ENCODE peak calls at places on chromosomes 4 and X, in five cellular contexts. D, X, J, F and K are unnamed samples.

GRCh38 chr4:83546796-83547195 is 10.9 kb downstream of the GPAT3 start:
- DNase-seq in D (no peak), X (no peak), J (no peak), F (no peak), K (no peak)

GRCh38 chrX:67104982-67105757 is 438.7 kb upstream of the AR start:
- DNase-seq in D (no peak), X (no peak), J (no peak), F (no peak), K (peak; percentile 20)

GRCh38 chr4:147547314-147548056 is 66.6 kb downstream of the EDNRA start:
- DNase-seq in D (no peak), X (no peak), J (no peak), F (no peak), K (no peak)

GRCh38 chr4:140243345-140243753 is 89.4 kb upstream of the MAML3 start:
- DNase-seq in D (peak; percentile 41), X (peak; percentile 66), J (no peak), F (no peak), K (peak; percentile 31)

GRCh38 chr4:94419956-94420355 is 31.8 kb upstream of the PDLIM5 start:
- DNase-seq in D (no peak), X (no peak), J (no peak), F (no peak), K (no peak)

GRCh38 chr4:20253799-20254409 is 2.2 kb downstream of the SLIT2 start:
- DNase-seq in D (no peak), X (peak; percentile 31), J (no peak), F (peak; percentile 40), K (peak; percentile 52)

GRCh38 chr4:41524446-41524845 is 13.5 kb upstream of the LIMCH1 start:
- DNase-seq in D (no peak), X (no peak), J (no peak), F (no peak), K (no peak)

GRCh38 chrX:24987731-24988130 is 28.0 kb downstream of the ARX start:
- DNase-seq in D (no peak), X (no peak), J (no peak), F (no peak), K (no peak)

GRCh38 chr4:144699565-144699964 is 53.6 kb downstream of the HHIP start:
- DNase-seq in D (no peak), X (no peak), J (peak; percentile 20), F (no peak), K (no peak)

GRCh38 chr4:82493721-82494425 is 63.5 kb downstream of the ENOPH1 start:
- DNase-seq in D (no peak), X (no peak), J (no peak), F (no peak), K (no peak)

GRCh38 chr4:112031712-112032328 is 113.4 kb upstream of the FAM241A start:
- DNase-seq in D (peak; percentile 7), X (no peak), J (peak; percentile 36), F (no peak), K (no peak)

GRCh38 chr4:95867919-95868318 is 28.0 kb downstream of the PDHA2 start:
- DNase-seq in D (no peak), X (no peak), J (no peak), F (no peak), K (no peak)

GRCh38 chrX:13579696-13580095 is 10.3 kb downstream of the EGFL6 start:
- DNase-seq in D (no peak), X (no peak), J (no peak), F (no peak), K (no peak)

GRCh38 chrX:109987884-109988283 is 15.0 kb upstream of the TMEM164 start:
- DNase-seq in D (no peak), X (no peak), J (no peak), F (no peak), K (no peak)

GRCh38 chr4:186581421-186581820 is 26.1 kb upstream of the MTNR1A start:
- DNase-seq in D (no peak), X (no peak), J (no peak), F (no peak), K (no peak)

GRCh38 chr4:126419266-126419665 is 1104.5 kb downstream of the FAT4 start:
- DNase-seq in D (no peak), X (no peak), J (no peak), F (no peak), K (no peak)

GRCh38 chrX:115392031-115392430 is 102.5 kb downstream of the LUZP4 start:
- DNase-seq in D (no peak), X (no peak), J (no peak), F (no peak), K (no peak)

GRCh38 chr4:101398807-101399206 is 51.5 kb upstream of the PPP3CA start:
- DNase-seq in D (no peak), X (no peak), J (no peak), F (no peak), K (no peak)

GRCh38 chr4:106587558-106587957 is 219.0 kb upstream of the GIMD1 start:
- DNase-seq in D (no peak), X (no peak), J (peak; percentile 56), F (no peak), K (no peak)

GRCh38 chr4:156800463-156800862 is 171.1 kb downstream of the PDGFC start:
- DNase-seq in D (no peak), X (no peak), J (no peak), F (no peak), K (no peak)

GRCh38 chrX:102696303-102696702 is 15.9 kb upstream of the GPRASP2 start:
- DNase-seq in D (no peak), X (no peak), J (no peak), F (no peak), K (no peak)

GRCh38 chrX:131741103-131741581 is 197.3 kb downstream of the OR13H1 start:
- DNase-seq in D (no peak), X (peak; percentile 79), J (no peak), F (peak; percentile 50), K (no peak)

GRCh38 chr4:95998311-95998710 is 158.4 kb downstream of the PDHA2 start:
- DNase-seq in D (no peak), X (no peak), J (peak; percentile 49), F (no peak), K (no peak)

GRCh38 chrX:39133971-39134370 is 332.7 kb downstream of the MID1IP1 start:
- DNase-seq in D (peak; percentile 7), X (peak; percentile 47), J (no peak), F (no peak), K (peak; percentile 43)

GRCh38 chrX:25144043-25144940 is 128.5 kb upstream of the ARX start:
- DNase-seq in D (peak; percentile 33), X (no peak), J (no peak), F (peak; percentile 50), K (peak; percentile 55)